ENCODE peak calls at places on chromosomes 16 and 17, in four cellular contexts. W is GM12878, O is GM12891, Y is SK-N-SH. C is an unnamed sample.

GRCh38 chr16:19850131-19850817 is 34.4 kb downstream of the GPRC5B start:
- DNase-seq in Y (no peak), O (no peak), W (no peak), C (no peak)

GRCh38 chr17:13410874-13411273 is 190.9 kb downstream of the HS3ST3A1 start:
- DNase-seq in Y (no peak), W (no peak), O (no peak), C (no peak)

GRCh38 chr17:56291226-56291805 is 138.0 kb downstream of the ANKFN1 start:
- DNase-seq in O (no peak), W (no peak), Y (no peak), C (no peak)

GRCh38 chr17:74921045-74921681 is 1.9 kb downstream of the USH1G start:
- DNase-seq in W (no peak), O (no peak), Y (no peak), C (no peak)

GRCh38 chr16:84244728-84245127 is 4.9 kb upstream of the KCNG4 start:
- DNase-seq in O (no peak), W (no peak), Y (no peak), C (no peak)

GRCh38 chr17:12088035-12088434 is 67.4 kb downstream of the MAP2K4 start:
- DNase-seq in Y (no peak), O (no peak), W (no peak), C (no peak)

GRCh38 chr17:29155235-29155965 is 24.8 kb downstream of the MYO18A start:
- DNase-seq in O (no peak), W (no peak), Y (peak), C (no peak)

GRCh38 chr16:66274335-66275110 is 92.0 kb upstream of the CDH5 start:
- DNase-seq in O (no peak), Y (peak), W (no peak), C (no peak)

GRCh38 chr16:22296225-22297113 is 740 bp upstream of the POLR3E start:
- DNase-seq in W (peak), O (no peak), Y (no peak), C (no peak)

DNA sequence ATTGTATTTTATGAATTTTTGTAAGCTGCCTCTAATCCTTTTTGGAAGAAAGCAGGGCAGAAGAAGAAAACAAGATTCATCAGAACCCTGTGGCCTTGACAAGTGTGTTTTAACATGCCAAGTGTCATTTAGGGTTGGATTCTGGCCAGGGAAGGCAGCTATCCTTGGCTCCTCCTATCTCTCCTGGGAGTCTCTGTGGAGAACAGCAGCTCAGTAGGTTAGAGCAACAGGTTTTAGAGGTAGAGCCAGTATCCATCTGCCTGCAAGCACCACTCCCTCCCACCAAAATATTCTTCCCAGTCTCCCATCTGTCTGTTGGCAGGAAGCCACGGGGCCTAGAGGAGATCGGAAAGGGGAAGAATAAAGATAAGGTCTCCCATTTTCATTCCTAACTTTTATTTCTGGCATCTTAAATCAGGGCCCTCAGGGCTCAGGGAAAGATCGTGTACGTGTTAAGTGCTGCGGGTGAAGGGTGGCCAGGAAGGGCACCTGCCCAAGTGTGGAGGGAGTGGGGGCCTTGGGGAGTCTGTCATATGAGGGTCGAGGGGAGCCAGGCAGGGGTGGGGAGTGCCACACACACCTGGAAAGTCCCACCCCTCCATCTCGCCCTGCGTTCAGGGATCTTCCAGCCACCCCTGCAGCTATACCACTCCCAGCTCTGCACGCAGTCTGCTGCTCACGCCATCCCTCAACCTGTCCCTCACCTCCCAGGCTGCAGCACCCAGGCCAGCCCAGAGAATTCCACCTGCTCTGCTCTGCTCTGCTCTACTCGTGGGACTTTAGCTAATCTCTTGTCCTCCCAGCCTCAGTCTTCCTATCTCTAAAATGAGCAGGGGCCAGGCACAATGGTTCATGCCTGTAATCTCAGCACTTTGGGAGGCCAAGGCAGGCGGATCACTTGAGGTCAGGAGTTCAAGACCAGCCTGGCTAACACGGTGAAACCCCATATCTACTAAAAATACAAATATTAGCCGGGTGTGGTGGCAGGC is 17.1 kb upstream of the CPSF4L start:
- DNase-seq in Y (peak), O (no peak), W (no peak), C (no peak)
- TF ChIP-seq POLR2AphosphoS5 in Y (no peak), O (no peak), W (no peak), C (no peak)

GRCh38 chr17:64661981-64662773 is at the start of gene SMURF2:
- DNase-seq in O (peak), W (no peak), Y (peak), C (peak)

GRCh38 chr17:64657610-64658125 is 4.4 kb downstream of the SMURF2 start:
- DNase-seq in Y (no peak), W (no peak), O (no peak), C (no peak)

GRCh38 chr17:64662774-64663367 is 764 bp upstream of the SMURF2 start:
- DNase-seq in Y (no peak), W (no peak), O (no peak), C (no peak)

GRCh38 chr17:64658931-64659330 is 3.2 kb downstream of the SMURF2 start:
- DNase-seq in O (no peak), W (no peak), Y (no peak), C (no peak)

GRCh38 chr17:64661731-64661980 is 451 bp downstream of the SMURF2 start:
- DNase-seq in O (peak), Y (no peak), W (no peak), C (no peak)
- TF ChIP-seq TAF1 in O (no peak), Y (no peak), W (no peak), C (no peak)

GRCh38 chr16:30523768-30524574 is 2.4 kb downstream of the ZNF768 start:
- DNase-seq in W (no peak), O (no peak), Y (no peak), C (no peak)
- TF ChIP-seq POLR2AphosphoS5 in W (no peak), O (no peak), Y (peak), C (no peak)

GRCh38 chr16:30870904-30871303 is 23.0 kb downstream of the BCL7C start:
- DNase-seq in Y (no peak), W (no peak), O (no peak), C (no peak)

GRCh38 chr16:30866031-30866430 is 27.8 kb downstream of the BCL7C start:
- DNase-seq in Y (no peak), W (no peak), O (no peak), C (no peak)

DNA sequence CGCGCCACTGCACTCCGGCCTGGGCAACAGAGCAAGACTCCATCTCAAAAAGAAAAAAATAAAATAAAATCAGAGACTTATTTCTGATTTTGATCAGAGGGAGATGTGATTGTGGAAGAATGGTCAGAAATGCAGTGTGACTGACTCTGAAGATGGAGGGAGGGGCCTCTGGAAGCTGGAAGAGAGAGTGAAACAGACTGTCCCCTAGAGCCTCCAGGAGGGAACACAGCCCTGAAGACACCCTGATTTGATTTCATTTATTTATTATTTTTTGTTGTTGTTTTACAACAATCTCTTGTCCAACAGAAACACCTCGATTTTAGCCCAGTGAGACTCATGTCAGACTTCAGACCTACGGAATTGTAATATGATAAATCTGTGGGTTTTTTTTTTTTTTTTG is 26.1 kb downstream of the BCL7C start:
- DNase-seq in W (no peak), O (no peak), Y (peak), C (no peak)
- TF ChIP-seq TAF1 in W (no peak), O (no peak), Y (no peak), C (no peak)

GRCh38 chr17:81558941-81559806 is 7.0 kb upstream of the FAAP100 start:
- DNase-seq in W (no peak), O (no peak), Y (no peak), C (no peak)

GRCh38 chr17:81556863-81557262 is 4.7 kb upstream of the FAAP100 start:
- DNase-seq in Y (no peak), W (no peak), O (no peak), C (no peak)

GRCh38 chr17:81558115-81558468 is 5.9 kb upstream of the FAAP100 start:
- DNase-seq in W (no peak), O (no peak), Y (no peak), C (no peak)

GRCh38 chr17:81556175-81556691 is 4.1 kb upstream of the FAAP100 start:
- DNase-seq in O (no peak), Y (no peak), W (no peak), C (no peak)

GRCh38 chr17:81557276-81558114 is 5.3 kb upstream of the FAAP100 start:
- DNase-seq in O (no peak), W (no peak), Y (no peak), C (no peak)
- TF ChIP-seq POLR2AphosphoS5 in O (no peak), W (no peak), Y (no peak), C (no peak)

GRCh38 chr16:81618187-81618586 is 160.9 kb upstream of the PLCG2 start:
- DNase-seq in W (no peak), Y (no peak), O (no peak), C (no peak)

GRCh38 chr16:81620029-81620428 is 159.1 kb upstream of the PLCG2 start:
- DNase-seq in O (no peak), W (no peak), Y (no peak), C (no peak)

GRCh38 chr16:81617021-81617346 is 162.1 kb upstream of the PLCG2 start:
- DNase-seq in W (no peak), Y (no peak), O (no peak), C (no peak)

GRCh38 chr16:81620796-81621195 is 158.3 kb upstream of the PLCG2 start:
- DNase-seq in Y (no peak), O (no peak), W (no peak), C (no peak)

DNA sequence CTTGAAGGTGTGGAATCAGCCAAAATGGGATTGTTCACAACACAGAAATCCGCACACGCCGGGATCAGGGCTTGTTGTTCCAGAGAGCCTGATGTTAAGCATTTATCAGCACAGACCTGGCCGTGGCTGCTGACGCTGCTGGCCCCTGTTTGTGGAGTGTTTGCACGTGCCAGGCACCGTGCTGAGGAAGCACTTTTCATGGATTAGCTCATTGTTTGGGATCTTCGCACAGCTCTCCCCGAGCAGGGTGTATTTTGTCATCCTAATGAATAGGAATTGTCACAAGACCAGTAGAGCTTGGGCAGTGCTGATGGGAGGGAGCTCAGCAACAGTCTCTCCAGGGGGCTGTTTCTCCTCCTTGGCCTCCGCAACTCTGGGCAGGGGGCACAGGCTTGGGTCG is 160.4 kb upstream of the PLCG2 start:
- DNase-seq in Y (no peak), O (no peak), W (no peak), C (no peak)
- TF ChIP-seq TAF1 in Y (no peak), O (no peak), W (no peak), C (no peak)

GRCh38 chr16:83059237-83059636 is 432.5 kb downstream of the CDH13 start:
- DNase-seq in Y (no peak), W (no peak), O (no peak), C (no peak)

GRCh38 chr16:83051451-83051850 is 424.7 kb downstream of the CDH13 start:
- DNase-seq in O (no peak), W (no peak), Y (no peak), C (no peak)

GRCh38 chr16:83058376-83058775 is 431.6 kb downstream of the CDH13 start:
- DNase-seq in O (no peak), Y (no peak), W (no peak), C (no peak)

DNA sequence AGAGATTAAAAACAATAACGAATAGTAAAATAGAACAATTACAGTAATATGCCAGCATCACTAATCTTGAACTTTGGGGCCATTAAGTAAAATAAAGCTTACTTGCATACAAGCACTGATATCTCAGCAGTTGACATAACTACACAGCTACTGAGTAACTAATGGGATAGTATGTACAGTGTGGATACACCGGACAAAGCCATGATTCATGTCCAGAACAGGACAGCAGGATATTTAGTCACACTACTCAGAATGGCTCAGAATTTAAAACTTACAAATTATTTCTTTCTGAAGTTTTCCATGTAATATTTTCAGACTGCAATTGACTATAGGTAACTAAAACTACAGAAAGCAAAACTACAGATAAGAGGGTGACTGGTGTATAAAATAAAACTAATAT is 427.5 kb downstream of the CDH13 start:
- DNase-seq in W (no peak), Y (no peak), O (no peak), C (no peak)
- TF ChIP-seq POLR2AphosphoS5 in W (no peak), Y (no peak), O (no peak), C (no peak)